ENCODE peak calls at places on chromosomes 13 and 19, in ten cellular contexts. D is T-helper 9 cell, X is GDM1, E is GOT3, C is cardiac fibroblast, U is ACHN, V is lower lobe of right lung, N is tibial nerve, G is posterior vena cava, T is iPS-NIHi11. S is an unnamed sample.

GRCh38 chr19:2613507-2614295 is 88.8 kb downstream of the GNG7 start:
- DNase-seq in E (no peak), G (peak; percentile 89), U (peak; percentile 30), X (no peak), C (peak; percentile 55), T (peak; percentile 78), D (peak; percentile 49), V (peak; percentile 68), N (no peak), S (peak; percentile 84)

GRCh38 chr13:96053003-96053703 is at the start of gene UGGT2:
- DNase-seq in N (peak; percentile 87), G (peak; percentile 99), C (peak; percentile 97), T (peak; percentile 98), V (peak; percentile 97), D (no peak), E (peak; percentile 82), X (no peak), U (peak; percentile 93), S (peak; percentile 95)

GRCh38 chr19:30546332-30546731 is 174.1 kb downstream of the ZNF536 start:
- DNase-seq in X (no peak), D (no peak), E (no peak), V (no peak), C (no peak), U (no peak), T (no peak), N (no peak), G (no peak), S (peak; percentile 73)

GRCh38 chr19:45553464-45553863 is 31.1 kb downstream of the OPA3 start:
- DNase-seq in X (no peak), T (peak; percentile 59), C (no peak), E (no peak), V (no peak), G (no peak), U (no peak), D (no peak), N (no peak), S (no peak)

GRCh38 chr13:111051656-111052232 is 63.4 kb upstream of the ARHGEF7 start:
- DNase-seq in C (no peak), D (no peak), T (no peak), U (no peak), V (no peak), G (no peak), N (no peak), X (no peak), E (no peak), S (no peak)

GRCh38 chr13:40670307-40670706 is 3.9 kb upstream of the FOXO1 start:
- DNase-seq in T (no peak), C (no peak), X (no peak), E (no peak), V (no peak), G (no peak), D (no peak), U (no peak), N (no peak), S (no peak)

GRCh38 chr19:33275933-33276619 is 26.3 kb downstream of the CEBPA start:
- DNase-seq in C (no peak), E (no peak), G (no peak), N (no peak), D (no peak), X (no peak), T (no peak), U (no peak), V (no peak), S (no peak)

GRCh38 chr19:48614436-48615144 is at the start of gene FAM83E:
- DNase-seq in T (peak; percentile 85), E (no peak), G (no peak), U (no peak), X (no peak), D (no peak), V (peak; percentile 92), N (no peak), C (no peak), S (no peak)

GRCh38 chr13:99823961-99824360 is 147.6 kb downstream of the ZIC5 start:
- DNase-seq in U (no peak), N (no peak), X (no peak), D (no peak), T (no peak), E (no peak), C (no peak), V (no peak), G (no peak), S (no peak)

GRCh38 chr19:12703056-12703455 is 6.6 kb upstream of the FBXW9 start:
- DNase-seq in E (no peak), V (no peak), T (peak; percentile 92), C (peak; percentile 60), X (peak; percentile 46), D (no peak), U (peak; percentile 66), N (no peak), G (no peak), S (no peak)

GRCh38 chr13:98103942-98104880 is 38.7 kb upstream of the FARP1 start:
- DNase-seq in N (no peak), C (no peak), D (no peak), E (no peak), U (no peak), X (no peak), T (no peak), G (no peak), V (no peak), S (no peak)

GRCh38 chr19:49331616-49332055 is 3.6 kb upstream of the CD37 start:
- DNase-seq in C (peak; percentile 64), G (peak; percentile 77), T (peak; percentile 71), D (peak; percentile 31), X (peak; percentile 48), V (no peak), E (no peak), N (no peak), U (peak; percentile 77), S (no peak)

GRCh38 chr13:89748716-89749115 is 1598.8 kb upstream of the MIR17HG start:
- DNase-seq in U (no peak), X (no peak), C (peak; percentile 18), G (no peak), T (no peak), N (no peak), V (no peak), E (no peak), D (no peak), S (no peak)

GRCh38 chr13:80029170-80029569 is 311.8 kb downstream of the SPRY2 start:
- DNase-seq in X (no peak), U (no peak), T (no peak), G (no peak), D (no peak), N (no peak), C (no peak), E (no peak), V (no peak), S (no peak)

GRCh38 chr19:48634424-48635262 is 2.5 kb downstream of the DBP start:
- DNase-seq in D (peak; percentile 82), V (peak; percentile 98), T (peak; percentile 65), X (peak; percentile 95), E (peak; percentile 68), G (peak; percentile 99), U (peak; percentile 90), C (peak; percentile 98), N (peak; percentile 98), S (peak; percentile 97)

GRCh38 chr19:38375748-38376147 is 1.4 kb downstream of the PSMD8 start:
- DNase-seq in U (no peak), X (no peak), V (no peak), E (no peak), C (peak; percentile 23), N (no peak), G (no peak), T (no peak), D (no peak), S (no peak)

GRCh38 chr13:36302289-36302688 is 4.7 kb upstream of the CCDC169 start:
- DNase-seq in N (no peak), T (no peak), E (no peak), X (no peak), D (no peak), V (no peak), G (no peak), U (no peak), C (no peak), S (no peak)

GRCh38 chr13:110272227-110272626 is 34.7 kb downstream of the COL4A1 start:
- DNase-seq in X (no peak), V (no peak), E (no peak), U (no peak), G (no peak), D (no peak), C (no peak), T (no peak), N (no peak), S (peak; percentile 20)

GRCh38 chr13:79393564-79394249 is 12.3 kb downstream of the RBM26 start:
- DNase-seq in D (no peak), V (peak; percentile 45), C (no peak), G (no peak), U (no peak), E (no peak), X (no peak), T (no peak), N (no peak), S (no peak)

GRCh38 chr13:43895940-43896339 is 16.2 kb downstream of the LACC1 start:
- DNase-seq in X (no peak), U (no peak), G (no peak), D (no peak), N (no peak), E (no peak), T (no peak), C (no peak), V (no peak), S (no peak)

GRCh38 chr19:10120538-10121198 is 969 bp upstream of the EIF3G start:
- DNase-seq in E (no peak), G (no peak), U (no peak), N (no peak), V (no peak), D (no peak), C (peak; percentile 89), T (no peak), X (no peak), S (no peak)

GRCh38 chr19:7421941-7422744 is 66.7 kb downstream of the PEX11G start:
- DNase-seq in E (no peak), T (no peak), C (no peak), N (no peak), V (no peak), U (no peak), G (no peak), D (no peak), X (no peak), S (no peak)

GRCh38 chr19:1408300-1409203 is 1.2 kb downstream of the DAZAP1 start:
- DNase-seq in X (no peak), T (peak; percentile 45), G (peak; percentile 91), C (peak; percentile 65), V (peak; percentile 79), U (peak; percentile 32), N (no peak), D (peak; percentile 42), E (no peak), S (no peak)

GRCh38 chr19:6287269-6287885 is 7.6 kb upstream of the MLLT1 start:
- DNase-seq in E (no peak), T (no peak), U (peak; percentile 19), N (no peak), X (no peak), D (no peak), C (no peak), G (no peak), V (peak; percentile 28), S (no peak)

GRCh38 chr13:110127986-110128511 is 178.9 kb downstream of the COL4A1 start:
- DNase-seq in E (no peak), C (no peak), V (no peak), N (no peak), X (no peak), D (no peak), G (no peak), U (peak; percentile 3), T (no peak), S (no peak)